ENCODE peak calls at places on chromosomes 1 and 21, in four cellular contexts. J, S, Y and L are unnamed samples.

GRCh38 chr1:163410073-163410522 is 88.3 kb downstream of the NUF2 start:
- DNase-seq in J (peak; percentile 24), S (peak; percentile 1), Y (peak; percentile 65), L (peak; percentile 67)

GRCh38 chr1:230105754-230106625 is 39.0 kb downstream of the GALNT2 start:
- DNase-seq in J (peak; percentile 84), S (no peak), Y (no peak), L (no peak)

GRCh38 chr1:165369255-165369848 is 12.8 kb upstream of the LMX1A start:
- DNase-seq in J (peak; percentile 46), S (peak; percentile 71), Y (peak; percentile 73), L (peak; percentile 81)

GRCh38 chr1:52238887-52239707 is 97.2 kb downstream of the ZFYVE9 start:
- DNase-seq in J (no peak), S (no peak), Y (no peak), L (no peak)

GRCh38 chr1:21508580-21509350 is 458 bp upstream of the ALPL start:
- DNase-seq in J (peak; percentile 64), S (peak; percentile 73), Y (peak; percentile 92), L (peak; percentile 86)

GRCh38 chr21:32499249-32500055 is 85.9 kb downstream of the TCP10L start:
- DNase-seq in J (no peak), S (peak; percentile 13), Y (no peak), L (no peak)

GRCh38 chr1:145962157-145963102 is 1.9 kb downstream of the ANKRD34A start:
- DNase-seq in J (no peak), S (peak; percentile 85), Y (peak; percentile 53), L (no peak)

GRCh38 chr1:200240655-200241054 is 169.2 kb downstream of the ZNF281 start:
- DNase-seq in J (no peak), S (no peak), Y (no peak), L (no peak)

GRCh38 chr21:45539796-45540600 is 2.2 kb downstream of the SLC19A1 start:
- DNase-seq in J (no peak), S (no peak), Y (peak; percentile 42), L (no peak)

GRCh38 chr1:223776075-223776814 is 63.9 kb downstream of the CAPN2 start:
- DNase-seq in J (peak; percentile 14), S (no peak), Y (peak; percentile 17), L (no peak)